ENCODE peak calls at places on chromosomes 4 and X, in eight cellular contexts. I is right lobe of liver; F is dorsolateral prefrontal cortex; U is PC-3; W is sigmoid colon; V is endothelial cell of umbilical vein; Y is heart left ventricle; R is CD8-positive, alpha-beta T cell. M is an unnamed sample.

GRCh38 chrX:13235930-13236329 is 83.9 kb downstream of the ATXN3L start:
- DNase-seq in V (peak), R (no peak), F (no peak), W (no peak), Y (no peak), I (no peak), U (peak), M (no peak)

GRCh38 chr4:59643682-59644081 is 1556.4 kb upstream of the ADGRL3 start:
- DNase-seq in U (no peak), V (no peak), I (no peak), F (no peak), Y (no peak), W (no peak), R (no peak), M (no peak)

GRCh38 chrX:19893722-19894121 is 6.3 kb upstream of the SH3KBP1 start:
- DNase-seq in F (no peak), W (no peak), R (no peak), V (no peak), U (peak), Y (no peak), I (no peak), M (no peak)

GRCh38 chr4:28966982-28967381 is 1753.2 kb upstream of the PCDH7 start:
- DNase-seq in W (no peak), U (peak), I (no peak), V (no peak), F (no peak), R (no peak), Y (no peak), M (no peak)

GRCh38 chr4:110460074-110460761 is 15.7 kb upstream of the ENPEP start:
- DNase-seq in I (no peak), R (no peak), F (no peak), W (no peak), V (no peak), Y (no peak), U (no peak), M (no peak)

GRCh38 chr4:151228196-151229119 is 48.5 kb upstream of the PRSS48 start:
- DNase-seq in Y (no peak), F (no peak), I (no peak), W (no peak), R (no peak), U (peak), V (peak), M (no peak)

GRCh38 chrX:16112428-16112827 is 10.9 kb upstream of the GRPR start:
- DNase-seq in Y (no peak), U (peak), I (no peak), W (no peak), V (no peak), F (no peak), R (no peak), M (no peak)

GRCh38 chr4:11805837-11806236 is 377.1 kb upstream of the HS3ST1 start:
- DNase-seq in W (no peak), U (peak), V (peak), R (no peak), Y (no peak), I (no peak), F (no peak), M (no peak)

GRCh38 chrX:137432609-137433008 is 133.3 kb upstream of the ZIC3 start:
- DNase-seq in W (no peak), V (no peak), I (no peak), Y (no peak), F (no peak), U (peak), R (no peak), M (peak)

GRCh38 chrX:155954793-155955192 is 42.7 kb upstream of the IL9R start:
- DNase-seq in F (no peak), Y (no peak), V (no peak), U (no peak), I (no peak), R (no peak), W (no peak), M (no peak)

GRCh38 chr4:120299631-120300030 is 233.0 kb upstream of the MAD2L1 start:
- DNase-seq in U (no peak), R (no peak), I (no peak), W (no peak), V (no peak), F (no peak), Y (no peak), M (no peak)

GRCh38 chr4:121785479-121785878 is 15.6 kb upstream of the EXOSC9 start:
- DNase-seq in F (peak), V (no peak), W (peak), I (no peak), R (no peak), Y (no peak), U (peak), M (no peak)

GRCh38 chrX:131828482-131828881 is 194.6 kb upstream of the STK26 start:
- DNase-seq in F (no peak), R (no peak), V (no peak), I (no peak), W (no peak), U (no peak), Y (no peak), M (no peak)

DNA sequence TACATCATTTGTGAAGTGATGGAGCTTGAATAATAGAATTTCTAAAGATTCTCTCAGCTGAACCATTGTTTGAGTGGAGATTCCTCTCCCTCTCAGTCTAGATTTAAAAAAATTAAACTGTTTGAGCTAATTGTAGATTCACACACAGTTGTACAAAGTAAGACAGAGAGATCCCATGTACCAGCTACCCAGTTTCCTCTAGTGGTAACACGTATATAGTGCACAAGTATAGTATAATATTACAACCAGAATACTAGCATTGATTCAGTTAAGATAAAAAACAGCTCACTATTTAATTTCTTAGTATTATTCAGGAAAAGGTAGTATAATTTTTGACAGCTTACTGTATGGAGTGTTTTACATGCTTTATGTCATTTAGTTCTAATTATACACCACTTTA is 136.2 kb downstream of the SNCA start:
- DNase-seq in W (no peak), I (no peak), R (no peak), U (no peak), F (no peak), Y (no peak), V (no peak), M (no peak)
- TF ChIP-seq CTCF in W (no peak), I (no peak), R (no peak), U (no peak), F (no peak), Y (no peak), V (no peak), M (no peak)

GRCh38 chr4:170025523-170026252 is 507 bp downstream of the MFAP3L start:
- DNase-seq in F (no peak), R (no peak), I (peak), W (peak), U (no peak), Y (no peak), V (no peak), M (peak)
- H3K27ac ChIP-seq in F (peak), R (no peak), I (peak), W (peak), U (no peak), Y (peak), V (no peak), M (no peak)

DNA sequence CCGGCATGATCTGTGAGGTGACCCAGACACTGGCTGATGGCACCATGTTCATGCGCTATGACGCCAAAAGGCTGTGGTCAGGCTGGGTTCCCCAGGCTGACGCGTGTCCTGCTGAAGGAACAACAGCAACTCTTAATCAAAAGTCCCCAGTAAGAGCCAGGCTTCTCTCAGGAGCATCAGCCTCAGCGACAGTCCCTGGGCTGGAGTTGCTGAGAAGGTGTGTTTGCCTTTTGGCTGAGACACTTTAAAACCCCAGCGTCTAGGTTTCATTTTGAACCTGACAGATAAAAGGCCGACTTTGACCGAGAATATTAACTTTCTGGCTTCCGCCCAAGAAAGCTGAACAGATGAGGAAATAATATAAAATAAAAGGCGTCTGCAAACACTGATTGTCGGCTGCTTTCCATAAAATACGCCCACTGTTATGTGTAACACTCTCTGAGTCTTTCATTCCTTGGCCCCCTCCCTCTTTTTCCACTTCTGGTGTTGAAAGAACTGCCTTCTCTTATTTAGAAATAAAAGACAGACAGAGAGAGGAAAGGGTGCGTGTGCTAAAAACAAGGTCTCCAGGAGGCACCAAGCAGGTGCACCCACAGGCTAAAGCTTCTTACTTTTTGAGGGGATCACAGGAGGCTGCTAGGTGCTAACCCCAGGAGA is 373.6 kb downstream of the MID1IP1 start:
- DNase-seq in Y (no peak), F (no peak), R (peak), W (no peak), I (peak), V (peak), U (peak), M (no peak)
- H3K4me3 ChIP-seq in Y (no peak), F (no peak), R (peak), W (no peak), I (no peak), V (no peak), U (peak), M (no peak)

GRCh38 chr4:142743071-142743825 is 102.9 kb downstream of the INPP4B start:
- DNase-seq in I (no peak), F (no peak), V (peak), R (no peak), Y (no peak), U (peak), W (no peak), M (no peak)

GRCh38 chr4:142741995-142742394 is 104.1 kb downstream of the INPP4B start:
- DNase-seq in U (peak), F (no peak), R (no peak), V (no peak), W (no peak), Y (no peak), I (no peak), M (no peak)
- TF ChIP-seq CTCF in U (peak), F (no peak), R (no peak), V (no peak), W (no peak), Y (no peak), I (no peak), M (no peak)

DNA sequence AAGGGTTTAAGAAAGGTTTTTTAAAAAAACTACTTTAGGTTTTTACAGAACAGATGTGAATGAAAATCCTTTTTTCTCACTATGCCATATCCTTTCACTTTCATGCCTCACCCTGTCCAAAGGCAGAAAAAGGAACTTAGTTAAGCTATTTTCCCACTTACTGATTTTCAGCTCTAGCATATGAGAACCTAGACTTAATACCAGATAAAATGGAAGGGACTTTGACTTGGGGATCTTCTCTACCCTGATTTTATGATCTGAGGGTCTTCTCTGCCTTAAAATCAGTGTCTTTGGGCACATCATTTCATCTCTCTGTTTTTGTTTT is 42.4 kb downstream of the FNIP2 start:
- DNase-seq in U (no peak), F (no peak), W (no peak), I (no peak), R (no peak), Y (no peak), V (no peak), M (no peak)
- H3K27ac ChIP-seq in U (peak), F (peak), W (peak), I (peak), R (no peak), Y (peak), V (peak), M (peak)

DNA sequence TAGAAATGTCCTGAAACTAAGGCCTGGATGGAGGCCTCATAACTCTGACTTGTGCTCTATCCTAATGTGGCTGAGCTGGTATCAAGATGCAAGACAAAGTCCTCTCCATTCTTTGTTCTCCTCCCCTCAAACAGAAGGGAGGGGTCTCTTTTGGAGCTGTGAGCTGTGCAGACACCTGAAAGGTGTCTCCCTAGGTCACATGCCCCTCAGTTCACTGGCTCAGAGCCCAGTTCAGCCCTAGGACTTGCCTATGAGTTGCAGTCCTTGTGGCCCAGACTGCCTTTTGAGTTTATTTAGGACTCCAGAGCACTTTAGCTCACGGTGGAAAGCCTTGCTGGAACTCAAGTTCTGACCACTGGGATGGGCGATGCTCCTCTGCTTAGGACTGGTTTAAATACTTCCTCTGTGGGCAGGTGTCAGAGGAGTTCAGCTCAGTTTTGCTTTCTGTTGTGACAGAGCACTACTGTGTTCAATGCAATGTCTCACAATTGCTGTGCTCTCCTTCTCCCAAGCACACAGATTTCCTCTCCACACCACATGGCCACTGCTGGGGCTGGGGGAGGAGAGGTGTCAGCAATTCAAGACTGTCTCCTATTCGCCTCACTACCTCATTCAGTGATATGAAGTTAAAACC is 84.8 kb upstream of the ZNF827 start:
- DNase-seq in I (no peak), R (no peak), V (no peak), Y (no peak), U (no peak), F (no peak), W (no peak), M (no peak)
- H3K4me3 ChIP-seq in I (no peak), R (no peak), V (no peak), Y (no peak), U (no peak), F (no peak), W (no peak), M (no peak)

GRCh38 chrX:37745835-37746234 is 34.0 kb upstream of the CYBB start:
- DNase-seq in V (no peak), I (no peak), R (no peak), Y (no peak), W (no peak), U (no peak), F (no peak), M (no peak)

GRCh38 chrX:37746268-37746931 is 33.5 kb upstream of the CYBB start:
- DNase-seq in U (peak), F (no peak), W (no peak), Y (no peak), V (no peak), I (no peak), R (peak), M (no peak)

GRCh38 chrX:37745354-37745753 is 34.5 kb upstream of the CYBB start:
- DNase-seq in Y (peak), R (peak), W (peak), F (peak), V (peak), U (peak), I (peak), M (peak)

GRCh38 chrX:37752941-37753340 is 26.9 kb upstream of the CYBB start:
- DNase-seq in W (no peak), R (no peak), F (no peak), U (no peak), I (no peak), Y (no peak), V (no peak), M (no peak)

DNA sequence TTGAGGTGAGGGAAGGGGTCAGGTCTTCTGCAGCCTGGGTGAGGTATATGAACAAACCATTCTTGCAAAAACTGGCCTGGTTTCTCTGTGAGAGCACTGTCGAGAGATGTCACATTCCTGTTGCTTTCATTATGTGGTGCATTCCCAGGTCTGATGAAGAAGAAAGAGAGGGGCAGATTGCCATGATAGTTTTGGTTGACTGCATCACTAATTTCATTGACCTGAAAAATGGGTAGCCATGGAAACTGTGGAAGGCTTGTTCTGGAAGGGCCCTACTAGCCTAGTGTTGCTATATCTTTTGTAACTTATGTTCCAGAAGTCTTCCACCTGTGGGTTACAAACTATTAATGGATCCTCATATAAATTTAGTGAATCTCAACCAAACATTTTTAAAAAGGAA is 32.9 kb upstream of the CYBB start:
- DNase-seq in U (no peak), I (no peak), R (no peak), W (no peak), V (no peak), F (no peak), Y (no peak), M (no peak)
- TF ChIP-seq CTCF in U (no peak), I (no peak), R (no peak), W (no peak), V (no peak), F (no peak), Y (no peak), M (no peak)

DNA sequence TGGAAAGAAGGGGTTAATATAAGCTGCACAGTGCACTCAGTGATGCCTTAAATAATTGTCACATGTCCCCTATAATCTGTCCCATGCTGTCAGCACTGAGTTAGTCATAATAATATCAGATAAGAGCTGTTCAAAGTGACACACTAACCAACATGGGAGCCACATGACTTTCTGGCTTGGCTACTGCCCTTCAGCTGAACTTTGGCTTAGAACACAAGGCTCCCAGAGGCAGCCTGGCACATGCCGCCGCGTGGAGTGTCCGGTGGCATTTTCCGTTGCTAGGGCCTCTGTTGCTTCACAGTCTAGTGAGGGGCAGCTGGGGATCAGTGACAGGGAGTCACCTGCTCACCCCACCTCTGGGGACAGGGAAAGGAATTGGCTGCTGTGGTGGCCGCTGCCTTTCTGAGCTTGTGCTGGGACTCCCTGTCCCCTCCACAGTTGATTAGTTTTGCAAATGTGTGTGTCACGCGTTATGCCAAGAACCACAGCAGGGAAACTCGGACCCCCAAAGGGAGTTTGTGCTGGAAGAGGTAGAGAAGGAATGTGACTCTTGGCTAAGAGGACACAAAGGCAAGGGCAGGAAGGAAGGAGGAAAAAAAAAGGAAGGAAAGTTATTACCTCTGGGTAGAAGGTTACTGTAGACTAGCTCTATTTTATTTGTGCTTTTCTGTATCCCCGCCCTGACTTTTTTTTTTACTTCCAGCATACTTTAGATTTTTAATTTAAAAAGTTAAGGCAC is 41.1 kb upstream of the PPARGC1A start:
- DNase-seq in F (peak), U (no peak), Y (peak), V (no peak), W (peak), R (no peak), I (peak), M (peak)
- H3K27ac ChIP-seq in F (no peak), U (no peak), Y (peak), V (no peak), W (no peak), R (no peak), I (peak), M (peak)